ENCODE peak calls at places on chromosomes 4 and X, in five cellular contexts. One of them, this sample, is unnamed.

GRCh38 chrX:12988797-12989196 is 13.9 kb downstream of the TMSB4X start:
- DNase-seq in H9: no peak
- DNase-seq in IMR-90: peak; percentile 74
- DNase-seq in GM23338: no peak
- DNase-seq in A549: peak; percentile 85
- DNase-seq in this sample: no peak

GRCh38 chr4:158079661-158080060 is 93.2 kb downstream of the GASK1B start:
- DNase-seq in H9: no peak
- DNase-seq in IMR-90: no peak
- DNase-seq in GM23338: no peak
- DNase-seq in A549: no peak
- DNase-seq in this sample: no peak

GRCh38 chrX:100748133-100748532 is 16.2 kb upstream of the SYTL4 start:
- DNase-seq in H9: no peak
- DNase-seq in IMR-90: no peak
- DNase-seq in GM23338: no peak
- DNase-seq in A549: peak; percentile 18
- DNase-seq in this sample: no peak

GRCh38 chrX:148500428-148501120 is at the start of gene AFF2:
- DNase-seq in H9: peak; percentile 26
- DNase-seq in IMR-90: no peak
- DNase-seq in GM23338: peak; percentile 55
- DNase-seq in A549: peak; percentile 8
- DNase-seq in this sample: peak; percentile 81

GRCh38 chrX:153526040-153526439 is 8.6 kb downstream of the ATP2B3 start:
- DNase-seq in H9: no peak
- DNase-seq in IMR-90: no peak
- DNase-seq in GM23338: no peak
- DNase-seq in A549: no peak
- DNase-seq in this sample: no peak

GRCh38 chr4:40856836-40857362 is 107.1 kb downstream of the NSUN7 start:
- DNase-seq in H9: peak; percentile 91
- DNase-seq in IMR-90: peak; percentile 38
- DNase-seq in GM23338: peak; percentile 95
- DNase-seq in A549: peak; percentile 54
- DNase-seq in this sample: peak; percentile 92

GRCh38 chrX:72121381-72121780 is 10.3 kb downstream of the RTL5 start:
- DNase-seq in H9: no peak
- DNase-seq in IMR-90: peak; percentile 75
- DNase-seq in GM23338: no peak
- DNase-seq in A549: no peak
- DNase-seq in this sample: no peak

GRCh38 chr4:158004101-158004500 is 168.7 kb downstream of the GASK1B start:
- DNase-seq in H9: no peak
- DNase-seq in IMR-90: no peak
- DNase-seq in GM23338: no peak
- DNase-seq in A549: no peak
- DNase-seq in this sample: peak; percentile 72

GRCh38 chrX:9614016-9614415 is 149.2 kb downstream of the TBL1X start:
- DNase-seq in H9: no peak
- DNase-seq in IMR-90: peak; percentile 84
- DNase-seq in GM23338: no peak
- DNase-seq in A549: peak; percentile 14
- DNase-seq in this sample: no peak

GRCh38 chr4:105541420-105541819 is 11.0 kb upstream of the ARHGEF38 start:
- DNase-seq in H9: no peak
- DNase-seq in IMR-90: no peak
- DNase-seq in GM23338: no peak
- DNase-seq in A549: no peak
- DNase-seq in this sample: no peak

GRCh38 chr4:61440306-61440705 is 240.2 kb downstream of the ADGRL3 start:
- DNase-seq in H9: no peak
- DNase-seq in IMR-90: no peak
- DNase-seq in GM23338: no peak
- DNase-seq in A549: no peak
- DNase-seq in this sample: no peak

DNA sequence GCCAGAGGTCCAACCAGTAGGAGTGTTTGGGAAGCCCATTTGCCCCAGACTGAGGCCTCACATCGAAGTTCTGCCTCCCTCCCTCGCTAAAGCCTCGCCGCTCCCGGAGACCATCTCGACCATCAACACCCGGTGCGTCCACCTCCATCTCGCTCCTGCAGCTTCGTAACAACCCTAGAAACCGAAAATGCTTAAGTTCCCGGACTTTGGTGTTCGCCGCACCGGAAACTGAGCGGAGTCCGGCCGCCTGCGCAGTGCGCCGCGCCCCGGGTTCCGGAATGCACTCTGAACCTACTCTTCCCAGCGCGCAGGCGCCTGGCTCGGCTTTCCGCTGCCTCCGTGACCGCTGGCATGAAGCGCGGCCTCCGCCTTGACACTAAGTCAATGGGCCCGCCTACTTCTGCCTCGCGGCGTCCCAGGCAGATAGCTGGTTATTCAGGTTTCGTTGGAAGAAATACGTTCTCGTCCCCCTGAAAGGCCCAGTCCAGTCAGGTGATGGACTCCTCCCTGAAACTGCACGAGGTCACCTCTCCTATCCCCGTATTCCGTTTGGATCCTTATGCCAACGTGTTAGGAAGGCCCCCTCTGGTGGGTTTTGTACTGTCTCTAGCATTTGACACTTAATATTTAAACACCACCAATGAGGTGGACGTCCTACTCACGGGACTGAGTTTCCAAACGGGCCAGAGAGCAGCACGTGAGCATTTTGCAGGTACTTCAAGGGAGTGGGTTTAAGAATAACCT is 21.4 kb downstream of the FABP2 start:
- DNase-seq in H9: peak; percentile 96
- DNase-seq in IMR-90: peak; percentile 89
- DNase-seq in GM23338: peak; percentile 97
- DNase-seq in A549: peak; percentile 93
- DNase-seq in this sample: peak; percentile 94
- H3K4me1 ChIP-seq in H9: peaks cover 3% of the 10 kb centered on the region
- H3K4me1 ChIP-seq in IMR-90: no peaks in the 10 kb centered on the region
- H3K4me1 ChIP-seq in GM23338: peaks cover 11% of the 10 kb centered on the region
- H3K4me1 ChIP-seq in A549: peaks cover 13% of the 10 kb centered on the region
- H3K4me1 ChIP-seq in this sample: no peaks in the 10 kb centered on the region

DNA sequence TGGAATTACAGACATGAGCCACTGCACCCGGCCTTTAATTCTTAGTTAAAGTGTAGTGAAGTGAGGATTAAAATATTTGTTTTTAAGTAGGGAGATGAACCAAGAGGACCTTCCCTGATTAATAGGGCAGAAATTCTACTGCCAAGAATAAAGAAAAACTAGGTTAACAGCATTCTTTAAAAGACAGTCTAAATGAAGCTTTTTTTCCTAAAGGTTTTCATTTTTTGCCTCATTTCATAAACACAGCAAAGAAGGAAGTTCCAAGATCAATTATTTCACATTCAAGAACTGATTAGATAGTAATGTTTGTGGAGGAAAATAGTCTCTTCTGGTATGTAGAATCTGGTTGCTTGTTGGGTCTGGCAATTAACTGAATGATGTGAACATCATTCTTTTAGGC is 112.1 kb upstream of the ARSJ start:
- DNase-seq in H9: no peak
- DNase-seq in IMR-90: no peak
- DNase-seq in GM23338: no peak
- DNase-seq in A549: no peak
- DNase-seq in this sample: no peak
- H3K4me1 ChIP-seq in H9: no peaks in the 10 kb centered on the region
- H3K4me1 ChIP-seq in IMR-90: peaks cover 1% of the 10 kb centered on the region
- H3K4me1 ChIP-seq in GM23338: peaks cover 13% of the 10 kb centered on the region
- H3K4me1 ChIP-seq in A549: no peaks in the 10 kb centered on the region
- H3K4me1 ChIP-seq in this sample: no peaks in the 10 kb centered on the region

DNA sequence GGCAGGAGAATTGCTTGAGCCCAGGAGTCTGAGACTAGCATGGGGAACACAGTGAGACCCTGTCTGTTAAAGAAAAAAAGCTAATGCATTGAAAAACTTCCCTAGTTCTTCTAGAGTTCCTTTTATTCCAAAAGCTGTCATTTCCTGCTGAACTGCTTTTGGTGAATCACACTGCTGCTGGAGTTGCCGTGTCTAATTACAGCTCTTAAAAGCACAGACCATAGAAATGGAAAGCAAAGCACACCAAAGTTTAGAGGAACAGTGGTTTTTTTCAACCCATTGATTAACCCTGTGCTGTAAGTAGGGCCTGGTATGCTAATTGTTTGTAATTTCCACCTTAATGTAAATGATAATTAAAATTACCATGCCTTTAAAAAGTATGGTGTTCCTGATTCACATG is 52.4 kb downstream of the SEPTIN11 start:
- DNase-seq in H9: no peak
- DNase-seq in IMR-90: peak; percentile 79
- DNase-seq in GM23338: peak; percentile 76
- DNase-seq in A549: no peak
- DNase-seq in this sample: peak; percentile 46
- H3K4me1 ChIP-seq in H9: peaks cover 12% of the 10 kb centered on the region
- H3K4me1 ChIP-seq in IMR-90: peaks cover 17% of the 10 kb centered on the region
- H3K4me1 ChIP-seq in GM23338: peaks cover 48% of the 10 kb centered on the region
- H3K4me1 ChIP-seq in A549: no peaks in the 10 kb centered on the region
- H3K4me1 ChIP-seq in this sample: peaks cover 19% of the 10 kb centered on the region

GRCh38 chr4:6272863-6273660 is 3.4 kb downstream of the WFS1 start:
- DNase-seq in H9: no peak
- DNase-seq in IMR-90: peak; percentile 88
- DNase-seq in GM23338: no peak
- DNase-seq in A549: peak; percentile 32
- DNase-seq in this sample: no peak
- H3K4me1 ChIP-seq in H9: no peaks in the 10 kb centered on the region
- H3K4me1 ChIP-seq in IMR-90: peaks cover 30% of the 10 kb centered on the region
- H3K4me1 ChIP-seq in GM23338: peaks cover 18% of the 10 kb centered on the region
- H3K4me1 ChIP-seq in A549: peaks cover 28% of the 10 kb centered on the region
- H3K4me1 ChIP-seq in this sample: peaks cover 6% of the 10 kb centered on the region

DNA sequence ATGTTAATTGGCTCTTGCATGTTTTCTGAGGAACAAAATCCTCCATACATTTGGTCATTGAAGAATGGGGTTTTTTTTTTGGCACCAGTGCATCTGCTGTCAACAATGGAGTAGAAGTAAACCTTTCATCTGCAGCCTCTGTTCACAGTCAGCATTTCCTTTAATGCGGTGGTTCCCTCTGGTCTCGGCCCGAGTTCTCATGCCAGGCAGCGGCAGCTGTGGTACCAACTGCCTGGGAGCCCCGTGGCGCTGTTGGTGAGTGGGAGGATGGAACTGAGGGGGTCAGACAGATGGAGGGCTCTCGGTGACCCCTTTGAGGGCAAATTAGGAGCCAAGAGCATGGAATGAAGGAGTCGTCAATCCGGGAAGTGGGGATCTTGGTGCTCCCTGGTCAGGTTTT is 114.7 kb downstream of the AFF1 start:
- DNase-seq in H9: no peak
- DNase-seq in IMR-90: no peak
- DNase-seq in GM23338: no peak
- DNase-seq in A549: no peak
- DNase-seq in this sample: no peak
- H3K4me1 ChIP-seq in H9: peaks cover 10% of the 10 kb centered on the region
- H3K4me1 ChIP-seq in IMR-90: peaks cover 3% of the 10 kb centered on the region
- H3K4me1 ChIP-seq in GM23338: peaks cover 49% of the 10 kb centered on the region
- H3K4me1 ChIP-seq in A549: peaks cover 10% of the 10 kb centered on the region
- H3K4me1 ChIP-seq in this sample: peaks cover 52% of the 10 kb centered on the region

GRCh38 chr4:152970102-152970820 is 34.1 kb downstream of the FHDC1 start:
- DNase-seq in H9: no peak
- DNase-seq in IMR-90: peak; percentile 47
- DNase-seq in GM23338: no peak
- DNase-seq in A549: no peak
- DNase-seq in this sample: no peak
- H3K4me1 ChIP-seq in H9: no peaks in the 10 kb centered on the region
- H3K4me1 ChIP-seq in IMR-90: peaks cover 5% of the 10 kb centered on the region
- H3K4me1 ChIP-seq in GM23338: no peaks in the 10 kb centered on the region
- H3K4me1 ChIP-seq in A549: peaks cover 20% of the 10 kb centered on the region
- H3K4me1 ChIP-seq in this sample: no peaks in the 10 kb centered on the region

DNA sequence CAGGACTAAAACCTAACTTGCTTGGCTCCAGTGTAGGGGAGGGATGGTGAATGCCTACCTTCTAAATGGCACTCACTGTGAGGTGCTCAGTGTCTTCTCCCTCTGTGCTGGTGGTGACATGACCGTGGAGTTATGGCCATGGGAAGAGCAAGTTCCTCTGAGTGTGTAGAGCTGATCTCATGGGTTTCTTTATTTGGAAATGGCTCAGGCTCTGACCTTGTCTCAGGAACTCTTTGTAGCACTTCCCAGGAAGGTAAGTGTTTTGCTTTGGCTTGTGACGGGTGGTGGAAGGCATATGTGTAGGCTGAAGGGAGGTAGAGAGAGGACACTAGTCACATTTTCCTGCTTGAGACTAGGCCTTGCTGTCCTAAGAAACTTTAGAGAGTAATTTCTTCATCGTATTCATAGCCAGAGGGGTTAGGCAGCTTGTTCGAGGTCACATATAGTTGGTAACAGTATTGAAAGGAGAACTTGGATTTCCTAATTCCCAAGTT is 6.5 kb downstream of the MSN start:
- DNase-seq in H9: no peak
- DNase-seq in IMR-90: no peak
- DNase-seq in GM23338: no peak
- DNase-seq in A549: no peak
- DNase-seq in this sample: no peak
- H3K4me1 ChIP-seq in H9: peaks cover 3% of the 10 kb centered on the region
- H3K4me1 ChIP-seq in IMR-90: peaks cover 8% of the 10 kb centered on the region
- H3K4me1 ChIP-seq in GM23338: peaks cover 8% of the 10 kb centered on the region
- H3K4me1 ChIP-seq in A549: peaks cover 93% of the 10 kb centered on the region
- H3K4me1 ChIP-seq in this sample: peaks cover 4% of the 10 kb centered on the region